ENCODE peak calls at places on chromosomes 2 and 18, in four cellular contexts. C, T, H and Y are unnamed samples.

GRCh38 chr2:207115715-207116364 is 49.9 kb downstream of the KLF7 start:
- DNase-seq in C (no peak), T (no peak), H (no peak), Y (no peak)

GRCh38 chr18:59571953-59572352 is 125.3 kb downstream of the CCBE1 start:
- DNase-seq in C (no peak), T (no peak), H (no peak), Y (no peak)

GRCh38 chr2:66897181-66897580 is 462.3 kb downstream of the MEIS1 start:
- DNase-seq in C (no peak), T (no peak), H (no peak), Y (no peak)

GRCh38 chr2:239164281-239164871 is 236.4 kb downstream of the HDAC4 start:
- DNase-seq in C (no peak), T (no peak), H (no peak), Y (no peak)

GRCh38 chr2:239198221-239198620 is 202.6 kb downstream of the HDAC4 start:
- DNase-seq in C (no peak), T (no peak), H (no peak), Y (no peak)

GRCh38 chr2:195652916-195653315 is 4.1 kb upstream of the SLC39A10 start:
- DNase-seq in C (no peak), T (no peak), H (no peak), Y (no peak)

GRCh38 chr2:18154812-18155211 is 276.3 kb downstream of the KCNS3 start:
- DNase-seq in C (no peak), T (no peak), H (no peak), Y (no peak)

GRCh38 chr18:23982154-23983071 is 32.1 kb upstream of the TTC39C start:
- DNase-seq in C (no peak), T (no peak), H (no peak), Y (no peak)

GRCh38 chr2:79585701-79586428 is 73.0 kb downstream of the CTNNA2 start:
- DNase-seq in C (no peak), T (no peak), H (peak), Y (no peak)

GRCh38 chr2:142218471-142218870 is 87.7 kb upstream of the LRP1B start:
- DNase-seq in C (no peak), T (no peak), H (no peak), Y (no peak)

GRCh38 chr2:12119841-12120240 is 373.4 kb downstream of the LPIN1 start:
- DNase-seq in C (no peak), T (no peak), H (no peak), Y (no peak)

GRCh38 chr18:26536032-26536431 is 12.3 kb downstream of the KCTD1 start:
- DNase-seq in C (no peak), T (no peak), H (no peak), Y (no peak)

GRCh38 chr2:217808326-217808725 is 194.5 kb downstream of the TNS1 start:
- DNase-seq in C (no peak), T (no peak), H (no peak), Y (no peak)

GRCh38 chr2:37802106-37802791 is 122.8 kb upstream of the RMDN2 start:
- DNase-seq in C (no peak), T (no peak), H (no peak), Y (no peak)

GRCh38 chr2:111662039-111662740 is 221.8 kb downstream of the ANAPC1 start:
- DNase-seq in C (no peak), T (no peak), H (peak), Y (no peak)

GRCh38 chr18:10015941-10016819 is 102.4 kb downstream of the VAPA start:
- DNase-seq in C (no peak), T (no peak), H (no peak), Y (no peak)

GRCh38 chr2:46260305-46260704 is 36.9 kb upstream of the EPAS1 start:
- DNase-seq in C (no peak), T (no peak), H (no peak), Y (no peak)

GRCh38 chr18:69889009-69889408 is 58.7 kb downstream of the CD226 start:
- DNase-seq in C (no peak), T (no peak), H (no peak), Y (no peak)

GRCh38 chr2:160349306-160349705 is 144.3 kb downstream of the RBMS1 start:
- DNase-seq in C (no peak), T (no peak), H (no peak), Y (no peak)

GRCh38 chr18:6219116-6219717 is 195.5 kb downstream of the L3MBTL4 start:
- DNase-seq in C (no peak), T (no peak), H (peak), Y (peak)

GRCh38 chr18:32549248-32549842 is 78.7 kb upstream of the GAREM1 start:
- DNase-seq in C (peak), T (peak), H (no peak), Y (peak)

GRCh38 chr2:171522057-171522803 is at the start of gene CYBRD1:
- DNase-seq in C (no peak), T (no peak), H (no peak), Y (no peak)

GRCh38 chr18:62245699-62246098 is 58.6 kb downstream of the RELCH start:
- DNase-seq in C (no peak), T (no peak), H (no peak), Y (no peak)